ENCODE peak calls at places on chromosomes 3 and 15, in five cellular contexts. R, G, K, D and N are unnamed samples. For H3K9me3, the result is how much of the 10 kb centered on the place peaks cover.

GRCh38 chr3:73380735-73381532 is 243.8 kb downstream of the PDZRN3 start:
- DNase-seq in K (no peak), R (no peak), D (no peak), G (no peak), N (no peak)

GRCh38 chr15:41713047-41713446 is 52.8 kb downstream of the MGA start:
- DNase-seq in R (no peak), D (no peak), G (no peak), K (no peak), N (no peak)

GRCh38 chr3:81336470-81336869 is 425.0 kb downstream of the GBE1 start:
- DNase-seq in K (no peak), R (no peak), D (no peak), G (no peak), N (no peak)

GRCh38 chr3:24086597-24087369 is 141.7 kb downstream of the NR1D2 start:
- DNase-seq in R (no peak), G (no peak), D (no peak), K (no peak), N (no peak)

GRCh38 chr3:129046732-129047552 is 13.6 kb upstream of the GP9 start:
- DNase-seq in G (no peak), R (no peak), K (peak), D (no peak), N (no peak)

GRCh38 chr3:4730734-4731133 is 237.6 kb downstream of the ITPR1 start:
- DNase-seq in G (no peak), D (no peak), K (no peak), R (no peak), N (no peak)

GRCh38 chr3:11530153-11530721 is 113.5 kb downstream of the VGLL4 start:
- DNase-seq in K (peak), D (no peak), G (peak), R (no peak), N (no peak)

GRCh38 chr3:157248590-157249425 is 88.9 kb upstream of the CCNL1 start:
- DNase-seq in D (no peak), R (no peak), G (no peak), K (no peak), N (no peak)

GRCh38 chr3:129033151-129033550 is 27.4 kb upstream of the GP9 start:
- DNase-seq in D (no peak), R (no peak), K (no peak), G (no peak), N (no peak)

GRCh38 chr3:4720316-4721075 is 227.3 kb downstream of the ITPR1 start:
- DNase-seq in D (no peak), K (no peak), R (peak), G (peak), N (peak)

GRCh38 chr3:74520895-74521294 is 93.6 kb downstream of the CNTN3 start:
- DNase-seq in K (no peak), D (no peak), R (no peak), G (no peak), N (no peak)

GRCh38 chr15:97961067-97961954 is 808 bp downstream of the ARRDC4 start:
- DNase-seq in K (no peak), G (no peak), D (no peak), R (peak), N (no peak)

GRCh38 chr3:133670525-133670995 is 8.8 kb upstream of the TOPBP1 start:
- DNase-seq in K (no peak), G (no peak), D (no peak), R (no peak), N (no peak)

GRCh38 chr3:187368251-187368733 is at the start of gene RTP4:
- DNase-seq in D (peak), G (no peak), K (no peak), R (peak), N (no peak)

GRCh38 chr15:83733691-83734090 is 79.8 kb downstream of the ADAMTSL3 start:
- DNase-seq in D (no peak), G (no peak), K (no peak), R (no peak), N (no peak)

GRCh38 chr3:58563386-58564035 is 13.7 kb downstream of the FAM107A start:
- DNase-seq in R (no peak), G (peak), D (no peak), K (no peak), N (no peak)

GRCh38 chr3:11173828-11174465 is 19.7 kb downstream of the HRH1 start:
- DNase-seq in D (no peak), K (no peak), G (no peak), R (no peak), N (no peak)

GRCh38 chr3:6799264-6799915 is 61.5 kb upstream of the GRM7 start:
- DNase-seq in G (no peak), D (no peak), R (peak), K (no peak), N (no peak)

GRCh38 chr3:96478496-96478895 is 335.9 kb upstream of the EPHA6 start:
- DNase-seq in G (no peak), D (no peak), R (no peak), K (no peak), N (no peak)

GRCh38 chr3:177977381-177978158 is 558.7 kb upstream of the KCNMB2 start:
- DNase-seq in D (no peak), G (no peak), R (no peak), K (no peak), N (no peak)

GRCh38 chr15:51076898-51077564 is 17.7 kb downstream of the TNFAIP8L3 start:
- DNase-seq in G (peak), K (no peak), D (no peak), R (no peak), N (no peak)

GRCh38 chr15:80233511-80234080 is 18.4 kb downstream of the CTXND1 start:
- DNase-seq in K (no peak), R (no peak), D (no peak), G (no peak), N (no peak)

GRCh38 chr3:71905426-71905825 is 120.5 kb upstream of the PROK2 start:
- DNase-seq in G (no peak), R (no peak), D (no peak), K (no peak), N (no peak)

GRCh38 chr15:92019706-92020105 is 166.2 kb downstream of the SLCO3A1 start:
- DNase-seq in R (no peak), K (no peak), D (no peak), G (no peak), N (no peak)

GRCh38 chr3:15923640-15924405 is 126.0 kb upstream of the ANKRD28 start:
- DNase-seq in D (no peak), G (no peak), R (peak), K (no peak), N (no peak)

GRCh38 chr15:63198315-63198714 is 8.9 kb downstream of the RAB8B start:
- DNase-seq in R (no peak), G (no peak), D (no peak), K (no peak), N (no peak)

GRCh38 chr3:197226179-197226578 is 72.2 kb downstream of the DLG1 start:
- DNase-seq in R (no peak), G (no peak), D (no peak), K (no peak), N (no peak)

GRCh38 chr3:108879915-108880314 is 57.3 kb downstream of the TRAT1 start:
- DNase-seq in D (no peak), R (no peak), G (no peak), K (no peak), N (no peak)

GRCh38 chr15:80606571-80606970 is 88.5 kb upstream of the ABHD17C start:
- DNase-seq in K (no peak), R (no peak), G (peak), D (no peak), N (no peak)

GRCh38 chr15:34621675-34622074 is 38.2 kb upstream of the GOLGA8B start:
- DNase-seq in D (no peak), G (no peak), R (no peak), K (no peak), N (no peak)

GRCh38 chr15:97023131-97023844 is 692.8 kb downstream of the NR2F2 start:
- DNase-seq in R (no peak), K (no peak), D (no peak), G (no peak), N (no peak)

GRCh38 chr15:60044636-60045273 is 40.6 kb downstream of the FOXB1 start:
- DNase-seq in G (no peak), R (peak), D (peak), K (no peak), N (no peak)

GRCh38 chr3:167858865-167859264 is 123.3 kb downstream of the SERPINI1 start:
- DNase-seq in K (no peak), R (no peak), G (no peak), D (no peak), N (no peak)

GRCh38 chr3:133237380-133237779 is 162.5 kb upstream of the BFSP2 start:
- DNase-seq in G (no peak), R (no peak), K (no peak), D (no peak), N (no peak)

GRCh38 chr3:193816028-193816395 is 223.0 kb downstream of the OPA1 start:
- DNase-seq in K (no peak), R (no peak), G (no peak), D (no peak), N (no peak)

GRCh38 chr15:74978503-74978902 is 16.9 kb upstream of the SCAMP5 start:
- DNase-seq in R (no peak), K (no peak), D (no peak), G (no peak), N (no peak)

GRCh38 chr15:58070801-58071418 is 5.4 kb upstream of the ALDH1A2 start:
- DNase-seq in K (no peak), D (no peak), R (peak), G (peak), N (no peak)

GRCh38 chr3:14256561-14257342 is 78.1 kb downstream of the LSM3 start:
- DNase-seq in K (no peak), G (no peak), R (no peak), D (no peak), N (no peak)

GRCh38 chr15:41501961-41502786 is 8.5 kb downstream of the ITPKA start:
- DNase-seq in K (no peak), G (no peak), D (peak), R (peak), N (no peak)

GRCh38 chr3:126104742-126105605 is 21.1 kb upstream of the SLC41A3 start:
- DNase-seq in D (no peak), G (peak), R (no peak), K (no peak), N (no peak)

GRCh38 chr3:126102530-126102951 is 18.6 kb upstream of the SLC41A3 start:
- DNase-seq in K (no peak), D (no peak), G (peak), R (no peak), N (no peak)

GRCh38 chr3:126102011-126102410 is 18.1 kb upstream of the SLC41A3 start:
- DNase-seq in R (no peak), K (no peak), G (peak), D (no peak), N (no peak)

GRCh38 chr3:126104028-126104635 is 20.2 kb upstream of the SLC41A3 start:
- DNase-seq in R (no peak), G (peak), D (no peak), K (no peak), N (no peak)

DNA sequence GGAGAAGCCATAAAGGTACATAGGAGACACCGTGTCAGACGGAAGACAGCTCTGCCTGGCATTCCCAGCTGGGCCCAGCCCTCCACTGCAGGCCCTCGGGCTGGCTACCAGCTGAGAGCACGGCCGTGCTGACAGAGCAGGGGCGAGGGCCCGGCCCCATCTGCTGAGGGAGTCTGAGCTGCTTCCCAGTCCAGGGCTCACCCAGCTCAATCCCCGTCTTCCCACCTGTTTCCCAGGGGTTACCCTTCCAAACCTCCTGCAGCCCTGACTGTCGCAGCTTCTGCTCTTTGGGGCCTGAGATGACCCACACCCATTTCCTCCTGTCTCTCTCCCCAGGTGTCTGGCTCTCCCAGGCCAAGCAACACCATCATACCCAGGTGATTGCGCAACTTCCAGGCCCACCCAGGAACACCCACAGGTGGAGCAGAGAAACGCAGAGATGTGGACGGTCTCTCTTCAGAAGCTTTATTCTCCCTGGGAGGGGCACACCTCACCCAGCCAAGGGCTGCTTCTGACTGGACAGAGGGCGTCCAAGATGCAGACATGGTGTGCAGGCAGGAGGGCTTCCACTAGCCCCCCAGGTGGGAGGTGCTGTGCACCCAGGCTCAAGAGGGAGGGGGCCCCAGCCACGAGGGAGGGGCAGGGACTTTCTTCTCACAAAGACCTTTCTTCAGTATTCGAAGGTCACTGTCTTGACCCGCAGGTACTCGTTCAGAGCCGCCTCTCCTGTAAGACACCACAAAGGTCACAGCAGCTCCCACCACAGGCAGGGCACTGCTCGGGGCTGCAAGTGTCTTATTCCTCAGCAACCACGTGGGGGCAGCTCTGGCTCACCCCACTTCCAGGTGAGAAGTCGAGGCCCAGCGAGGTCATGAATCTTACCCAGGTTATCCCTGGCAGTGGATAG is 19.4 kb upstream of the SLC41A3 start:
- DNase-seq in D (no peak), R (no peak), G (peak), K (peak), N (no peak)
- H3K27ac ChIP-seq in D (no peak), R (no peak), G (peak), K (no peak), N (no peak)

GRCh38 chr15:40282870-40283614 is at the start of gene ANKRD63:
- DNase-seq in K (no peak), R (peak), D (no peak), G (no peak), N (no peak)

GRCh38 chr15:40282144-40282869 is 557 bp downstream of the ANKRD63 start:
- DNase-seq in G (no peak), D (peak), R (peak), K (no peak), N (peak)

GRCh38 chr15:40280260-40281056 is 2.4 kb downstream of the ANKRD63 start:
- DNase-seq in R (no peak), D (no peak), K (no peak), G (no peak), N (no peak)

GRCh38 chr15:40279437-40280141 is 3.3 kb downstream of the ANKRD63 start:
- DNase-seq in R (peak), K (no peak), D (no peak), G (peak), N (peak)

DNA sequence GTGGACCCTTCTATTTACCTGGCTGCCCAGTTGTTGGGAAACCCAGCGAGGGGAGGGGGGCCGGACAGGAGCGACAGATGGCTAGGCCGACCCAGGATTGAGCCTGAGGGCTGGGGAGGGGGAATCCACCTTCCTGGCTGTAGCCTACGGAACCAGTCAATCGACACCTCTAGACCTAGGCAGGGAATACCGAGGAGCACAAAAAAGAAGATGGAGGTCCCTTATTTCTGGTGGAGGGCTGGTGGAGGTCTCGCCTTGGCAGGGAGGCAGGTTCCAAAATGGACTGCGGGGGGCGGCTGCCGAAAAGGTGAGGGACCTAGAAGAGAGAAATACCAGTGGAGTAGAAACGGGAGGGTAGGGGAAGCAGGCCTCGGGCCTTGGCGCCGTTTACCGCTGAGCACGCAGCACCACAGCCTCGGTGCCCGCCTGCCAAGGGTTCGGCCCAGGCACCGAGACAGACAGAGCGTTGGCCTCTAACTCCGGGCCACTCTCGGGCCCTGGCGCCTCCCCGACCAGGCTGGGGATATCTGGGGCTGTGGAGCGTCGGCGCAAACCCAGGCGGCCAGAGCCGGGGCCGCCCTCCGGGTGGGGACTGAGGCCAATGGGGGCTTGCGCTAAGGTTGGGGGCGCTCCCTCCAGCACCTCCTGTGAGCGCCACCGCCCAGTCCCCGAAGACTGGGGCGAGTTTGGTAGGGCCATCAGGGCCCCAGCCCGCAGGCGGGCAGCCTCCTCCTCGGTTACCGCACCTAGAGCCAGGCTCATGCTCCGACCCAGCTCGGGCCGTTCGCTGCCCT is 1.6 kb downstream of the ANKRD63 start:
- DNase-seq in R (no peak), D (no peak), K (no peak), G (no peak), N (no peak)
- H3K4me3 ChIP-seq in R (no peak), D (no peak), K (no peak), G (peak), N (no peak)

DNA sequence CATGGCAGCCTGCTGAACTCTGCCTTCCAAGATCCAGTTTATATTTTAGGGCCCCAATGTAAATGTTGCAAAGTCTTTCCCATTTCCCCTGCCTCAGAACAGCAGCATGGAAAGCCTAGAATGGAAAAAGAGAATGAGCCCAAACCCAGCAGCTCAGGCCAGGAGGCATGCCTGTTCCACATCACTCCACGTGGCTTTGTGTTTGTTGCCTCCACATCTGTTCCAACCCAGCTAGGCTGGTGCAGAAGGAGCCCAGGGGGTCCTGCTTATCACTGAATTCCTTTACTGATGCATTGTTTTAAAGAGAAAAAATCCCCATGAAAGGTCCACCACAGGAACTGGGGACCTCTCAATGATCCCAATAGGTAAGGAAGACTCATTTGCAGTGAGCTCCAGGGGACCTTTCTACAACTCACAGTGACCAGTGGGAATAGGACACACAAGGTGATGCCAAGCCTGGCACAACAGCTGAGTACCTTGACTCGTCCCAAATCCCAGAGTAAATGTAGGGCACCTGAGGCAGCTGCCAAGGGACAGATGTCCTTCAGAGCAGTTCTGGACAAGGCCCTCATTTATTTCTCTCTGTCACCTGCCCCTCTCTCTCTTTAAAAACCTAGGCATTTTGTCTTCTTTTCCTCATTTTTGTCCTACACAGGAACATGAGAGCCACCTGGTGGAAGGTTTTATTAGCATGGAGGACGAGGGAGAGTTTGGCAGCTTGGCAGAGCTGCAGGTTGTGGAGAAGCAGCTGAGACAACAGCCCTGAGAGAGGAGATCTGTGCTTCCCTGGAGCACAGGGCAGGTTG is 41.7 kb upstream of the ADAMTS17 start:
- DNase-seq in R (peak), G (no peak), K (no peak), D (no peak), N (no peak)
- H3K9me3 ChIP-seq in R (under half), G (under half), K (under half), D (under half), N (under half)

GRCh38 chr15:72796515-72797337 is 13.2 kb upstream of the ADPGK start:
- DNase-seq in G (no peak), K (no peak), D (no peak), R (peak), N (peak)
- H3K27ac ChIP-seq in G (peak), K (no peak), D (no peak), R (no peak), N (no peak)

DNA sequence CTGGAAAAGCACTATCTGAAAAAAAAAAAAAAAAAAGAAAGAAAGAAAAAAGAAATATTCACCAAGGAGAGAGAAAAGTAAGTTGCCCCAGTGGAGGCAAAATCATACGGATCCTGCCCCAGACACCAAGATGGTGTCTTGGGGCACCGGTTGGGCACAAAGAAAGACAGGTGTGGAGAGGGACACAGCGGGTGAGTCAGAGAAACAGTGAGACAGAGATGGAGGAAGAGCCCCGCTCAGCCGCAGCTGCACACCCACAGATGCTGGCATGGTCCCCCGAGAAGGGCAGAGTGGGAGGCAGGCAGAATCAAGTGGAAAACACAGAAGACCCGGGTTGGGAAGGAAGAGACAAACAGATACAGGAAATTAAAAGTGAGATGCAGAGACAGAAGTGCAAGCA is 129.7 kb upstream of the SMAD3 start:
- DNase-seq in R (no peak), D (no peak), K (peak), G (no peak), N (no peak)
- H3K4me3 ChIP-seq in R (no peak), D (no peak), K (no peak), G (peak), N (no peak)

GRCh38 chr3:162764672-162765071 is 1268.1 kb downstream of the OTOL1 start:
- DNase-seq in K (no peak), G (no peak), D (no peak), R (no peak), N (no peak)
- H3K9me3 ChIP-seq in K (under half), G (under half), D (under half), R (under half), N (under half)